ENCODE peak calls at places on chromosomes 13 and 19, in four cellular contexts. B is CD4-positive, alpha-beta T cell; I is neural progenitor cell; E is GM23248. W is an unnamed sample.

GRCh38 chr13:34647379-34647778 is 294.7 kb upstream of the NBEA start:
- DNase-seq in I (no peak), B (no peak), E (no peak), W (no peak)

GRCh38 chr19:54420383-54421168 is 5.3 kb downstream of the TTYH1 start:
- DNase-seq in E (no peak), I (peak), B (no peak), W (no peak)

GRCh38 chr13:37621811-37622361 is 23.3 kb upstream of the POSTN start:
- DNase-seq in E (peak), I (no peak), B (no peak), W (no peak)

GRCh38 chr13:75402787-75403186 is 79.2 kb downstream of the TBC1D4 start:
- DNase-seq in I (peak), B (no peak), E (no peak), W (no peak)

GRCh38 chr19:56507446-56508281 is at the start of gene ZNF471:
- DNase-seq in I (peak), E (peak), B (peak), W (peak)

GRCh38 chr13:20489185-20489820 is 36.4 kb downstream of the CRYL1 start:
- DNase-seq in I (no peak), E (no peak), B (no peak), W (no peak)

GRCh38 chr13:112510002-112510780 is 77.8 kb downstream of the TUBGCP3 start:
- DNase-seq in E (peak), I (peak), B (no peak), W (peak)

GRCh38 chr13:75319244-75319643 is 162.7 kb downstream of the TBC1D4 start:
- DNase-seq in B (no peak), I (no peak), E (no peak), W (no peak)

GRCh38 chr13:73411067-73411809 is 352.4 kb downstream of the KLF5 start:
- DNase-seq in I (no peak), B (no peak), E (no peak), W (no peak)

GRCh38 chr13:97261254-97262015 is 39.3 kb downstream of the MBNL2 start:
- DNase-seq in B (no peak), I (no peak), E (no peak), W (peak)

GRCh38 chr19:9936151-9937000 is at the start of gene OLFM2:
- DNase-seq in I (peak), E (peak), B (no peak), W (no peak)

GRCh38 chr13:107867701-107868661 is 347.4 kb downstream of the LIG4 start:
- DNase-seq in B (no peak), E (peak), I (peak), W (no peak)

GRCh38 chr13:77859450-77859849 is 59.2 kb downstream of the EDNRB start:
- DNase-seq in E (peak), I (no peak), B (no peak), W (no peak)

GRCh38 chr19:35931874-35932202 is 4.3 kb upstream of the LRFN3 start:
- DNase-seq in B (no peak), E (no peak), I (no peak), W (no peak)

GRCh38 chr19:16825312-16826168 is 3.7 kb upstream of the SIN3B start:
- DNase-seq in E (peak), I (peak), B (no peak), W (no peak)

GRCh38 chr19:47615714-47616113 is 6.8 kb downstream of the BICRA start:
- DNase-seq in E (no peak), B (no peak), I (no peak), W (no peak)

GRCh38 chr19:34474233-34474989 is 7.1 kb upstream of the WTIP start:
- DNase-seq in I (no peak), E (peak), B (no peak), W (no peak)

GRCh38 chr19:34475975-34476594 is 5.5 kb upstream of the WTIP start:
- DNase-seq in B (no peak), I (no peak), E (peak), W (no peak)

GRCh38 chr19:34475026-34475974 is 6.3 kb upstream of the WTIP start:
- DNase-seq in E (peak), I (no peak), B (no peak), W (no peak)

GRCh38 chr19:34468400-34468799 is 13.2 kb upstream of the WTIP start:
- DNase-seq in I (no peak), B (no peak), E (peak), W (no peak)

DNA sequence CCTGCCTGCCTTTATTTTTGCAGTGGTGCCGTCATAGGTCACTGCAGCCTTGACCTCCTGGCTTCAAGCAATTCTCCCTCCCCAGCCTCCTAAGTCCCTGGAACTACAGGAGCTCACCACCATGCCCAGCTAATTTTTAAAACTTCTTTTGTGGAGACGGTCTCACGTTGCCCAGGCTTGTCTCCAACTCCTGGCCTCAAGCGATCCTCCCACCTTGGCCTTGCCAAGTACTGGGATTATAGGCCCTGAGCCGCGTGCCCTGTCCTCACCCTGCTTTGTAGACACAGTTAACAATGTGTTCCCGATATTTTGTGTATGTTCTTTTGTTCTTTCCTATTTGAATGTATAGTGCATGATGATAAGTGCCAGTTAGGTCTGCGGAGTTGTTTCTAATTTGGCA is 9.7 kb upstream of the WTIP start:
- DNase-seq in I (no peak), B (no peak), E (no peak), W (no peak)
- H3K27ac ChIP-seq in I (no peak), B (no peak), E (no peak), W (no peak)

DNA sequence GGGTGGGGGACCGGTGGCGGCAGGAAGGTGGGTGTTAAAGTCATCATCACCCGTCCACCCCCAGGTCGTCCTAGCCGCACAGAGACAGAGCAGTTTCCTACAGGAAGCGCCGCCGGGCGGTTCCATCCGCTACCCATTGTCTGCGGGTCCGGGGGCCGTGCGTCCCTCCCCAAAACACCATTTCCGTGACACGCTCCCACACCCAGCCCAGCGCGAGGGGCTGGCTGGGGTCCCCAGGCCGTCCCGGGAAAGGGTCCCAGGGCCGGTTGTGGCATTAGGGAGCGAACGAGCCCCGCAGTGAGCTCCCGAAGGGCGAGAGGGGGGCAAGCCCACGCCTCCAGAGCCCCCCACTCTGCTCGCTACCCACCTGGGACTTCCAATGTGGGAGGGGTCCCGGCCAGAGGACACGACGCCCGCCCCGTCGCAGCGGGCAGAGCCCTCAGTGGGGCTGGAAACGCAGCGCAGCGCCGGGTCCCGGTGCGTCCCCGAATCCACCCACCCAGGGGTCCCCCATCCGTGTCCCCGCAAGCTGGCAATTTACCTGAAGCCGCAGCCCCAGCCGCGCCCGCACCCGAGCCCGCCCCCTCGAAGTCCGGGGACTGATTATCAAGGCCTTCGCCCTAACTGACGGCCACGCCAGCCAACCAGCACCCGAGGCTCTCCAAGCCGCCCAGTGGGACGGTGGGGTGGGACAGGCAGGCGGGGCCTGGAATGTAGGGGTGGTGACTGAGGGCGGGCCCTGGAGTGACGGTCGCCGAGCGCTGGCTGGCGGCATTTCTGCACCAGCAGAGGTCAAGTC is at the start of gene KANK3:
- DNase-seq in E (peak), I (peak), B (peak), W (peak)
- H3K27ac ChIP-seq in E (no peak), I (no peak), B (no peak), W (no peak)

DNA sequence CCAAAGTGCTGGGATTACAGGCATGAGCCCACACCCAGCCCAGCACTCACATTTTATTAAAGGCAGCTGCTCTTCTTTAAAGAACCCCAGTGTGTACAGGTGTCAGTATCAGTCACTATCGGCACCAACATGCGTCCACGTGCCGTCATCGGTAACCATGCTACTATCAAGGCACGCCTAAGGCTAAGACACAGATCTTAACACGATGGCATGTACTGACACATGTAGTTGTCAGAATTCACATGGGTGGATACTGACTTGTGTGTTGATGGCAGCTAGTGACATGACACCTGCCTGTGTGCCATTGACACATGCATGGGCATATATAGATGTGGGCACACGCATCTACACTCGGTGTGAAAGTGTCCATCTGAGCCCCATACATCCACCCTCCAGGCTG is 12.2 kb upstream of the HIF3A start:
- DNase-seq in B (no peak), I (no peak), E (no peak), W (no peak)
- H3K27ac ChIP-seq in B (no peak), I (no peak), E (no peak), W (no peak)

GRCh38 chr19:5891938-5892771 is 11.4 kb downstream of the NDUFA11 start:
- DNase-seq in B (peak), E (peak), I (peak), W (no peak)

GRCh38 chr19:5891572-5891937 is 12.0 kb downstream of the NDUFA11 start:
- DNase-seq in E (no peak), B (no peak), I (no peak), W (no peak)

GRCh38 chr19:5892772-5893275 is 10.8 kb downstream of the NDUFA11 start:
- DNase-seq in E (no peak), B (no peak), I (no peak), W (no peak)

GRCh38 chr19:5889288-5889971 is 14.2 kb downstream of the NDUFA11 start:
- DNase-seq in B (no peak), E (peak), I (no peak), W (no peak)

GRCh38 chr19:5890099-5890498 is 13.5 kb downstream of the NDUFA11 start:
- DNase-seq in B (no peak), I (no peak), E (no peak), W (no peak)
- H3K27ac ChIP-seq in B (no peak), I (no peak), E (no peak), W (no peak)

DNA sequence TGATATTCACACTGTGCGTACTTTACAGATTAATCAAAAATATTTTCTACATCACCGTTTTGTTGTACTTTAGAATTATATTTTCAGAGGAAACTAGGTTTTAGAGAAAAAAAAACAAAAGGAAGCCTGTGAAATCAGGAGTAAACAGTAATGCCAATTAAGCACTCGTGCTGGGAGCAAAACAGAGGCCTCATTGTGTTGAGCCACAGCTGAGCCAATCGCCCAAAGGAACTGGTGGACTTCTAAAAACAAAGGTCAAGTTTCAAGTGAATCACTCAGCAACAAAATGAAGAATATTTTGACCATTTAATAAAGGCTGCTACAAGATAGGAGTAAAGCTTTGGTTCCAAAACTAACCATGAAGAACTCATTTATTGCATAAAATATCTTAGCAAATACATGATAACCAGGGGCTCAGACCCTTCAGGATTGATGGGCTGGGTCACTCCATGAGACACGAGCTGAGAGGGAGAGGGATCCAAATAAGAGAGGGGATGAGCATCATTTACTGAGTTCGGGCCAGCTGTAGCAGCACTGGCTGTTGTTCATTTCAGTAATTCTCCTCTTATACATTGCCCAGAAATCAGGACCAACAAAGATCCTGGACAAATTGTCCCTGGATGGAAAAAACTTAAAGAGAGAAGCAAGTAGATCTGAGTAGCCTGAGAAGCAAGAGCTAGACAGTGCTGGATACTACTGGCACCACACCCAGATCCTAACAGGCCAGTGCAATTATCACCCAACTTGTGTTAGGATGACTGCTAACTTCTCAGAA is 8.3 kb upstream of the NALCN start:
- DNase-seq in E (peak), I (no peak), B (no peak), W (no peak)
- H3K27ac ChIP-seq in E (no peak), I (no peak), B (no peak), W (no peak)

GRCh38 chr19:13463296-13463695 is 43.0 kb downstream of the CACNA1A start:
- DNase-seq in I (peak), B (peak), E (peak), W (no peak)
- H3K27ac ChIP-seq in I (no peak), B (no peak), E (no peak), W (no peak)

GRCh38 chr19:40266111-40266510 is 19.0 kb downstream of the AKT2 start:
- DNase-seq in I (no peak), E (no peak), B (no peak), W (no peak)
- H3K27ac ChIP-seq in I (no peak), E (no peak), B (no peak), W (no peak)

GRCh38 chr19:49690073-49690655 is 752 bp upstream of the CPT1C start:
- DNase-seq in B (no peak), I (peak), E (peak), W (no peak)
- H3K27ac ChIP-seq in B (no peak), I (peak), E (no peak), W (no peak)

GRCh38 chr13:29746167-29746677 is 104.2 kb downstream of the UBL3 start:
- DNase-seq in I (no peak), E (peak), B (no peak), W (no peak)

GRCh38 chr13:29750178-29750530 is 100.3 kb downstream of the UBL3 start:
- DNase-seq in E (no peak), B (no peak), I (no peak), W (no peak)

GRCh38 chr13:29752175-29752574 is 98.2 kb downstream of the UBL3 start:
- DNase-seq in E (no peak), B (no peak), I (no peak), W (no peak)

GRCh38 chr13:29748097-29748496 is 102.3 kb downstream of the UBL3 start:
- DNase-seq in I (no peak), B (no peak), E (no peak), W (no peak)

DNA sequence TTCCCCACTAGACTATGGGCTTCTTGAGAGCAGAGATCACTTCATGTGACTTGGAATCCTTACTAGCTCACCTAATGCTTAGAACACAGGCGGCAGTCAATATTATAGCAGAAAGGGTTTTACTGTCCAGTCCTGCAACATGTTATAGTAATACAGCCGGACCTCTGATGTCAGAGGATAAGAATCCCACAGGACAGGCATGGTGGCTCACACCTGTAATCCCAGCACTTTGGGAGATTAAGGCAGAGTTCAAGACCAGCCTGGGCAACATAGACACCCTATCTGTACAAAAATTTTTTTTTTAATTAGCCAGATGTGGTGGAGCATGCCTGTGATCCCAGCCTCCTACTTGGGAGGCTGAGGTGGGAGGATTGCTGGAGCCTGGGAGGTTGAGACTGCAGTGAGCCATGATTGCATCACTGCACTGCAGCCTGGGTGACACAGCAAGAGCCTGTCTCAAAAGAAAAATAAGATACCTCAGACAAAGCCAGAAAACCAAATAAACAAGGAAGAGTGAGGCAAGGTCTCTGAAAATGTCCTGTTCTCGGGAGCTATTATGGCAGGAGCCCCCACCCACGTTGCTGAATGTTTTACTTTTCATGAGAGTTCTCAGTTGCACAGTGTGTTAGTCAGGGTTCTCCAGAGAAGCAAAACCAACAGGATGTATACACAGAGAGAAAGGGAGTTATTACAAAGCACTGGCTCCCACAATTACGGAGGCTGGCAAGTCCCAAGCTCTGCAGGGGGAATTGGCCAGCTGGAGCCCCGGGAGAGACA is 100.8 kb downstream of the UBL3 start:
- DNase-seq in I (no peak), E (peak), B (no peak), W (no peak)
- H3K27ac ChIP-seq in I (no peak), E (no peak), B (no peak), W (no peak)

W was measured in CD4-positive, CD25-positive, alpha-beta regulatory T cell.